ENCODE peak calls at places on chromosomes 2 and 18, in eight cellular contexts. Y is sigmoid colon, K is tibial nerve, V is endothelial cell of umbilical vein, E is IMR-90, O is breast epithelium, H is adrenal gland, C is ovary. X is an unnamed sample. For H3K27me3 and H3K36me3, the result is how much of the 10 kb centered on the place peaks cover.

GRCh38 chr2:30711646-30712085 is 95.6 kb downstream of the CAPN13 start:
- DNase-seq in Y (peak), K (peak), V (peak), E (peak), O (peak), H (peak), C (peak), X (no peak)

GRCh38 chr2:161245237-161245505 is 63.1 kb upstream of the PSMD14 start:
- DNase-seq in Y (no peak), K (no peak), V (no peak), E (no peak), O (no peak), H (no peak), C (no peak), X (no peak)

GRCh38 chr2:213185147-213185822 is 33.9 kb upstream of the IKZF2 start:
- DNase-seq in Y (no peak), K (no peak), V (no peak), E (no peak), O (no peak), H (no peak), C (no peak), X (no peak)

GRCh38 chr2:78065366-78065765 is 543.2 kb upstream of the LRRTM4 start:
- DNase-seq in Y (no peak), K (no peak), V (no peak), E (no peak), O (no peak), H (no peak), C (no peak), X (no peak)

GRCh38 chr2:219466816-219467735 is 31.6 kb upstream of the GMPPA start:
- DNase-seq in Y (no peak), K (no peak), V (no peak), E (no peak), O (no peak), H (no peak), C (no peak), X (no peak)

GRCh38 chr18:62877448-62878221 is 162.3 kb downstream of the PHLPP1 start:
- DNase-seq in Y (no peak), K (no peak), V (peak), E (peak), O (no peak), H (no peak), C (no peak), X (no peak)

GRCh38 chr2:203340791-203341487 is 12.7 kb downstream of the ABI2 start:
- DNase-seq in Y (no peak), K (no peak), V (peak), E (peak), O (peak), H (no peak), C (no peak), X (no peak)

GRCh38 chr18:59123588-59124369 is 15.9 kb upstream of the SEC11C start:
- DNase-seq in Y (no peak), K (no peak), V (no peak), E (peak), O (no peak), H (no peak), C (no peak), X (no peak)

GRCh38 chr2:236718207-236718992 is 148.8 kb downstream of the ACKR3 start:
- DNase-seq in Y (no peak), K (no peak), V (no peak), E (peak), O (no peak), H (no peak), C (no peak), X (no peak)

GRCh38 chr2:169808211-169808610 is 9.5 kb downstream of the SSB start:
- DNase-seq in Y (no peak), K (no peak), V (no peak), E (peak), O (no peak), H (no peak), C (no peak), X (no peak)

GRCh38 chr2:237429761-237430160 is 15.8 kb upstream of the COL6A3 start:
- DNase-seq in Y (no peak), K (no peak), V (no peak), E (no peak), O (no peak), H (no peak), C (no peak), X (no peak)

GRCh38 chr2:229057997-229058553 is 213.0 kb downstream of the PID1 start:
- DNase-seq in Y (no peak), K (no peak), V (no peak), E (no peak), O (no peak), H (no peak), C (no peak), X (no peak)

GRCh38 chr2:187299122-187299906 is 148.7 kb downstream of the CALCRL start:
- DNase-seq in Y (no peak), K (no peak), V (peak), E (no peak), O (no peak), H (no peak), C (no peak), X (no peak)

GRCh38 chr2:189498205-189498604 is 56.9 kb downstream of the WDR75 start:
- DNase-seq in Y (no peak), K (no peak), V (peak), E (peak), O (no peak), H (no peak), C (peak), X (no peak)

GRCh38 chr2:224524657-224525056 is 60.5 kb downstream of the CUL3 start:
- DNase-seq in Y (no peak), K (no peak), V (no peak), E (no peak), O (no peak), H (no peak), C (no peak), X (no peak)

GRCh38 chr2:224523626-224524577 is 61.3 kb downstream of the CUL3 start:
- DNase-seq in Y (no peak), K (no peak), V (no peak), E (peak), O (no peak), H (no peak), C (no peak), X (no peak)

GRCh38 chr2:224517963-224518362 is 67.2 kb downstream of the CUL3 start:
- DNase-seq in Y (no peak), K (no peak), V (no peak), E (no peak), O (no peak), H (no peak), C (no peak), X (no peak)

GRCh38 chr2:224518806-224519580 is 66.2 kb downstream of the CUL3 start:
- DNase-seq in Y (no peak), K (no peak), V (no peak), E (peak), O (no peak), H (no peak), C (no peak), X (no peak)

DNA sequence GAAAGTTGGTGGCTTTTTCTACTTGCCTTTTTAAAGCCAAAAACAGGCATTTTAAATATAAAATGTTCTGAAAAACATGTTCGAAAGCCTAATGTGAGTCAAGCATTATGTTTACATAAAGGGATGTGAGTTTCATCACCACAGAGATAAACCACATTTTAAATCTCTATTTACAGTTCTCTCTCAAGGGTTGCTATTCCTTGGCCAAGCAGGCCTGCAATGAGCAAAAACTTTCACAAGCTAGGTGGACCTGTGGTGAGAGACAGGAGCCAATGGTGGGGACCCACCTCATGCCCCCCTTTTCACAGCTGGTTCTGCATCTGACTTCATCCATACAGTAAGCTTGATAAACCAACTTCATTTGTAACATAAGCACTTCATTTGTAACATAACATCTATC is 65.1 kb downstream of the CUL3 start:
- DNase-seq in Y (no peak), K (no peak), V (no peak), E (peak), O (no peak), H (no peak), C (no peak), X (no peak)
- TF ChIP-seq POLR2A in Y (no peak), K (no peak), V (no peak), E (no peak), O (no peak), H (no peak), C (no peak), X (no peak)

GRCh38 chr18:28181616-28182015 is 4.7 kb upstream of the CDH2 start:
- DNase-seq in Y (no peak), K (no peak), V (no peak), E (no peak), O (no peak), H (no peak), C (no peak), X (no peak)
- H3K27me3 ChIP-seq in Y (under half), K (under half), V (under half), E (under half), O (under half), H (under half), C (under half), X (under half)

GRCh38 chr2:178865537-178865936 is 58.3 kb upstream of the TTN start:
- DNase-seq in Y (no peak), K (no peak), V (no peak), E (no peak), O (no peak), H (no peak), C (peak), X (no peak)
- H3K36me3 ChIP-seq in Y (under half), K (under half), V (under half), E (under half), O (under half), H (under half), C (under half), X (under half)

GRCh38 chr2:201116959-201117734 is 1.2 kb downstream of the CFLAR start:
- DNase-seq in Y (peak), K (peak), V (peak), E (peak), O (peak), H (peak), C (peak), X (no peak)

GRCh38 chr2:201120500-201120899 is 4.5 kb downstream of the CFLAR start:
- DNase-seq in Y (no peak), K (no peak), V (no peak), E (no peak), O (no peak), H (no peak), C (no peak), X (no peak)

GRCh38 chr2:201118957-201119848 is 3.2 kb downstream of the CFLAR start:
- DNase-seq in Y (no peak), K (no peak), V (peak), E (peak), O (no peak), H (no peak), C (no peak), X (no peak)

GRCh38 chr2:201116115-201116958 is at the start of gene CFLAR:
- DNase-seq in Y (peak), K (peak), V (peak), E (peak), O (peak), H (peak), C (peak), X (no peak)

GRCh38 chr2:201118121-201118956 is 2.4 kb downstream of the CFLAR start:
- DNase-seq in Y (peak), K (peak), V (peak), E (peak), O (peak), H (peak), C (peak), X (peak)
- TF ChIP-seq POLR2A in Y (no peak), K (peak), V (peak), E (no peak), O (no peak), H (no peak), C (peak), X (no peak)

GRCh38 chr18:79786304-79786703 is 11.4 kb upstream of the KCNG2 start:
- DNase-seq in Y (peak), K (no peak), V (no peak), E (no peak), O (no peak), H (no peak), C (no peak), X (no peak)
- H3K27me3 ChIP-seq in Y (half or more), K (half or more), V (under half), E (under half), O (half or more), H (under half), C (under half), X (half or more)

GRCh38 chr18:370753-371615 is 103.1 kb upstream of the THOC1 start:
- DNase-seq in Y (no peak), K (no peak), V (peak), E (no peak), O (no peak), H (no peak), C (no peak), X (no peak)
- H3K36me3 ChIP-seq in Y (under half), K (under half), V (under half), E (under half), O (under half), H (under half), C (under half), X (under half)

DNA sequence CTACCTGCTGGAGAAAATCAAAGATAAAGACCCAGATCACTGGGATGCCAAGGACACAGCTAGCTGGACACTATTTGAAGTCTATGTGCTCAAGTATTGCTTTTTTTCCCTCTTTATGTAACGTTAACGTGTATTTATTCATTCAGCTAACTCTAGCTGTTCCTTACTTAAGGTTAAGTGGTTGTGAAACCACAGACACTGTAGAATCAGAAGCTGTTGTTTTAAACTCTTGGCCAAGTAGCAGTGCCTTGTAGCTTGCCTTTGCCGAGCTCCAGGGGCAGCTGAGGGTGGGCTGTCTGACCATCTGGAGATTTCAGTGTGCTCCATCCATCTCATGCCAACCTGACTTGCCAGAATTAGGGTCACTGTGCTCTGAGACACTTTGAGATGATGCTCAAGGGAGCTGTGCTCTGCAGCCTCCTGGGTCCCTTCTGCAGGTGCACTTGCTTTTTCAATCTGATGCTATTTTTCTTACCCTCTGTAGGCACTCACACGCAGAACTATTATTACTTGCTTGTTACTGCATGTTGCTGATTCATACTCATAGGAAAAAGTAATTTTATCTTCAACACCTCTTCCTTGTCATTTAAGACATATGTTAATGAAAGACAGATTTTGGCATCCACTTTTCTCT is 116.2 kb downstream of the METTL8 start:
- DNase-seq in Y (no peak), K (no peak), V (no peak), E (no peak), O (no peak), H (no peak), C (no peak), X (no peak)
- TF ChIP-seq POLR2A in Y (no peak), K (no peak), V (no peak), E (no peak), O (no peak), H (no peak), C (no peak), X (no peak)

GRCh38 chr2:26561376-26561775 is 79.8 kb downstream of the CIB4 start:
- DNase-seq in Y (peak), K (no peak), V (no peak), E (no peak), O (no peak), H (no peak), C (no peak), X (no peak)

GRCh38 chr2:26559556-26559955 is 81.6 kb downstream of the CIB4 start:
- DNase-seq in Y (peak), K (no peak), V (no peak), E (no peak), O (no peak), H (no peak), C (no peak), X (no peak)

GRCh38 chr2:26559044-26559405 is 81.1 kb upstream of the OTOF start:
- DNase-seq in Y (peak), K (no peak), V (no peak), E (no peak), O (no peak), H (no peak), C (no peak), X (no peak)

GRCh38 chr2:26561918-26562810 is 79.0 kb downstream of the CIB4 start:
- DNase-seq in Y (peak), K (no peak), V (peak), E (no peak), O (peak), H (peak), C (no peak), X (no peak)

DNA sequence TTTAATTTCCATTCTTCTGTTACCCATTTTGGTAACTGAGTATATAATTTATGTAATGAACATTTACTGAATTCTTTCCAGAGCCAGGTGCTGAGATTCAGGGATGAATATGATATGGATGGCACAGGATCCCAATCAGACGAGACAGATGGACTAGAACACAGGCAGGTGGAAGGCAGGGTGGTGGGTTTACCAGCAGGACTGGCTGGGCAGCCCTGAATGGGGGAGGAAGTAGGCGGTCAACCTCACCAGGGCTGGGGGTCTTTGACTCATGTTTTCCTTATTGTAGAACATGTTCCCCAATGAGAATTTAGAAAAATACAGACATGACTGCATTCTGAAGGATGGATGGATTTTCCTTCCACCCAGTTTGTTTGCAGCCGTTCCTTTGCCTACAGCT is 80.3 kb downstream of the CIB4 start:
- DNase-seq in Y (peak), K (no peak), V (no peak), E (no peak), O (no peak), H (no peak), C (no peak), X (no peak)
- H3K27me3 ChIP-seq in Y (half or more), K (half or more), V (under half), E (half or more), O (under half), H (under half), C (under half), X (half or more)